ENCODE peak calls at places on chromosomes 4 and X, in five cellular contexts. Z, Q, B, K and G are unnamed samples.

GRCh38 chr4:3715251-3716033 is 50.7 kb upstream of the ADRA2C start:
- DNase-seq in Z (no peak), Q (no peak), B (peak), K (no peak), G (no peak)

GRCh38 chrX:38768079-38768478 is 33.2 kb upstream of the MID1IP1 start:
- DNase-seq in Z (no peak), Q (no peak), B (no peak), K (peak), G (peak)

GRCh38 chrX:31600823-31601222 is 529.0 kb upstream of the FTHL17 start:
- DNase-seq in Z (no peak), Q (no peak), B (no peak), K (no peak), G (no peak)

GRCh38 chr4:175373031-175373430 is 439.0 kb downstream of the GPM6A start:
- DNase-seq in Z (no peak), Q (no peak), B (no peak), K (no peak), G (no peak)

GRCh38 chr4:54571293-54571723 is 86.4 kb upstream of the KIT start:
- DNase-seq in Z (no peak), Q (no peak), B (no peak), K (no peak), G (no peak)

GRCh38 chr4:158496030-158496741 is 25.5 kb upstream of the RXFP1 start:
- DNase-seq in Z (no peak), Q (peak), B (no peak), K (peak), G (peak)

GRCh38 chrX:129493643-129494042 is 29.6 kb downstream of the SMARCA1 start:
- DNase-seq in Z (no peak), Q (no peak), B (no peak), K (no peak), G (no peak)

GRCh38 chr4:183186803-183187202 is 87.7 kb downstream of the WWC2 start:
- DNase-seq in Z (no peak), Q (no peak), B (no peak), K (no peak), G (no peak)

GRCh38 chr4:112175840-112176239 is 30.6 kb downstream of the FAM241A start:
- DNase-seq in Z (no peak), Q (no peak), B (no peak), K (no peak), G (no peak)

GRCh38 chr4:171880136-171880535 is 66.9 kb downstream of the GALNTL6 start:
- DNase-seq in Z (no peak), Q (no peak), B (no peak), K (no peak), G (no peak)

GRCh38 chrX:136525738-136526606 is 6.0 kb upstream of the VGLL1 start:
- DNase-seq in Z (no peak), Q (peak), B (no peak), K (no peak), G (no peak)

GRCh38 chrX:110511238-110511637 is 152.6 kb downstream of the RTL9 start:
- DNase-seq in Z (no peak), Q (no peak), B (no peak), K (no peak), G (no peak)

GRCh38 chr4:6703786-6704185 is 5.9 kb downstream of the MRFAP1L1 start:
- DNase-seq in Z (no peak), Q (no peak), B (no peak), K (no peak), G (no peak)

GRCh38 chr4:6702761-6703160 is 6.9 kb downstream of the MRFAP1L1 start:
- DNase-seq in Z (no peak), Q (no peak), B (no peak), K (no peak), G (no peak)

GRCh38 chr4:6705638-6706037 is 4.0 kb downstream of the MRFAP1L1 start:
- DNase-seq in Z (no peak), Q (no peak), B (no peak), K (no peak), G (no peak)

GRCh38 chr4:6699903-6700302 is 6.2 kb downstream of the S100P start:
- DNase-seq in Z (no peak), Q (no peak), B (no peak), K (no peak), G (no peak)

GRCh38 chr4:6701371-6701770 is 7.7 kb downstream of the S100P start:
- DNase-seq in Z (no peak), Q (no peak), B (no peak), K (no peak), G (no peak)
- TF ChIP-seq CTCF in Z (peak), Q (no peak), B (no peak), K (peak), G (no peak)

DNA sequence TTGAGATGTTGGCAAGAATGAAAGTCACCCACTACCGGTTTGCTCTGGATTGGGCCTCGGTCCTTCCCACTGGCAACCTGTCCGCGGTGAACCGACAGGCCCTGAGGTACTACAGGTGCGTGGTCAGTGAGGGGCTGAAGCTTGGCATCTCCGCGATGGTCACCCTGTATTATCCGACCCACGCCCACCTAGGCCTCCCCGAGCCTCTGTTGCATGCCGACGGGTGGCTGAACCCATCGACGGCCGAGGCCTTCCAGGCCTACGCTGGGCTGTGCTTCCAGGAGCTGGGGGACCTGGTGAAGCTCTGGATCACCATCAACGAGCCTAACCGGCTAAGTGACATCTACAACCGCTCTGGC is 12.3 kb downstream of the RPL9 start:
- DNase-seq in Z (no peak), Q (peak), B (no peak), K (no peak), G (no peak)
- H3K4me3 ChIP-seq in Z (no peak), Q (peak), B (no peak), K (no peak), G (no peak)

DNA sequence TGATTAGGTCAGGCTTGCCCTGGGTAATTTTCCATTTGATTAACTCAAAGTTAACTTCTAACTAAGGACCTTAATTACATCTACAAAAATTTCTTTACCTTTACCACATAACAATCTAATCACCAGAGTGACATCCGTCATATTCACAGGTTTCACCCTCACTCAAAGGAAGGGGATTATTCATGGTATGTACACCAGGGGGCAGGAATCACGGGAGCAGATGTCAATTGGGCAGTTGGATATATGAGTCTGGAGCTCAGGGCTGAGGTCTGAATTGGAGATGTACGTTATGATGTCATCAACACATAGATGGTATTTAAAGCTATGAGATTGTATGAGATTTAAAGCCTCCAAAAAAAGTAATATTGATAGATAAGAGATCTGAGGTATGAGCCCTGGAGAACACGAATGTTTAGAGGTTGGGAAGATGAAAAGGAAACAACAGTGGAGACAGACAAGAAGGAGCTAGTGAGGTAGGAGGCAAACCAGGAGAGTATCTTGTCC is 52.9 kb downstream of the PGRMC1 start:
- DNase-seq in Z (no peak), Q (no peak), B (no peak), K (no peak), G (no peak)
- TF ChIP-seq CTCF in Z (no peak), Q (no peak), B (no peak), K (no peak), G (no peak)

DNA sequence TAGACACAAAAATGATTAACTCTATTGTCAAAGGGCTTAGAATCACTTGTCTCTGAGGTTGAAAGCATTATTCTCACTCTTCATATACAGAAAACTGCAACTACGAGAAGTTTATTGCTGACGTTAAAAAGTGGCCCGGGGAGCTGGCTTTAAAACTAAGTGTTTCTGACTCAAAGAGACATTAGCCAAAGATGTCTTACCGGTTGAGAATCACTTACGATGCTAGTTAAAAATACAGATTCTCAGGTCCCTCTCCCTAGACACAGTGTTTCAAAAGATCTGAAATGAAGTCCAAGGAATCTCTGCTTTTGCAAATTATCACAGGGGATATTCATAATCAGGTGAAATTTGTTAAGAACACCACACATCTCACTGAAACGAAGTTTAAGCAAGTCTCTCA is 1.2 kb downstream of the GNPDA2 start:
- DNase-seq in Z (peak), Q (no peak), B (no peak), K (no peak), G (peak)
- H3K4me3 ChIP-seq in Z (peak), Q (peak), B (no peak), K (peak), G (peak)

GRCh38 chr4:44493924-44494323 is 45.3 kb upstream of the KCTD8 start:
- DNase-seq in Z (no peak), Q (no peak), B (no peak), K (peak), G (peak)
- TF ChIP-seq CTCF in Z (peak), Q (peak), B (no peak), K (peak), G (peak)